ENCODE peak calls at places on chromosome 3, in ten cellular contexts. One of them, this sample, is unnamed. For H3K4me1, the result is how much of the 10 kb centered on the place peaks cover.

GRCh38 chr3:38805765-38806386 is 10.1 kb downstream of the SCN10A start:
- DNase-seq in left ventricle myocardium inferior: no peak
- DNase-seq in body of pancreas: peak
- DNase-seq in heart left ventricle: peak
- DNase-seq in PC-3: peak
- DNase-seq in right atrium auricular region: no peak
- DNase-seq in prostate gland: peak
- DNase-seq in A673: peak
- DNase-seq in neuronal stem cell: peak
- DNase-seq in gastrocnemius medialis: no peak
- DNase-seq in this sample: peak

GRCh38 chr3:182786564-182787196 is 6.6 kb upstream of the ATP11B start:
- DNase-seq in left ventricle myocardium inferior: no peak
- DNase-seq in body of pancreas: no peak
- DNase-seq in heart left ventricle: no peak
- DNase-seq in PC-3: no peak
- DNase-seq in right atrium auricular region: no peak
- DNase-seq in prostate gland: no peak
- DNase-seq in A673: no peak
- DNase-seq in neuronal stem cell: no peak
- DNase-seq in gastrocnemius medialis: no peak
- DNase-seq in this sample: no peak

GRCh38 chr3:128950223-128950938 is 43.5 kb downstream of the CFAP92 start:
- DNase-seq in left ventricle myocardium inferior: no peak
- DNase-seq in body of pancreas: no peak
- DNase-seq in heart left ventricle: peak
- DNase-seq in PC-3: peak
- DNase-seq in right atrium auricular region: no peak
- DNase-seq in prostate gland: no peak
- DNase-seq in A673: peak
- DNase-seq in neuronal stem cell: no peak
- DNase-seq in gastrocnemius medialis: no peak
- DNase-seq in this sample: no peak

GRCh38 chr3:74119221-74119620 is 494.5 kb upstream of the PDZRN3 start:
- DNase-seq in left ventricle myocardium inferior: no peak
- DNase-seq in body of pancreas: no peak
- DNase-seq in heart left ventricle: no peak
- DNase-seq in PC-3: no peak
- DNase-seq in right atrium auricular region: no peak
- DNase-seq in prostate gland: no peak
- DNase-seq in A673: no peak
- DNase-seq in neuronal stem cell: no peak
- DNase-seq in gastrocnemius medialis: no peak
- DNase-seq in this sample: no peak

GRCh38 chr3:184169896-184170875 is 4.5 kb upstream of the AP2M1 start:
- DNase-seq in left ventricle myocardium inferior: no peak
- DNase-seq in body of pancreas: no peak
- DNase-seq in heart left ventricle: peak
- DNase-seq in PC-3: no peak
- DNase-seq in right atrium auricular region: no peak
- DNase-seq in prostate gland: no peak
- DNase-seq in A673: no peak
- DNase-seq in neuronal stem cell: no peak
- DNase-seq in gastrocnemius medialis: no peak
- DNase-seq in this sample: no peak

GRCh38 chr3:73511555-73511954 is 113.2 kb downstream of the PDZRN3 start:
- DNase-seq in left ventricle myocardium inferior: no peak
- DNase-seq in body of pancreas: no peak
- DNase-seq in heart left ventricle: no peak
- DNase-seq in PC-3: no peak
- DNase-seq in right atrium auricular region: no peak
- DNase-seq in prostate gland: peak
- DNase-seq in A673: no peak
- DNase-seq in neuronal stem cell: no peak
- DNase-seq in gastrocnemius medialis: no peak
- DNase-seq in this sample: no peak

GRCh38 chr3:184377882-184378445 is at the start of gene THPO:
- DNase-seq in left ventricle myocardium inferior: no peak
- DNase-seq in body of pancreas: peak
- DNase-seq in heart left ventricle: peak
- DNase-seq in PC-3: no peak
- DNase-seq in right atrium auricular region: no peak
- DNase-seq in prostate gland: no peak
- DNase-seq in A673: no peak
- DNase-seq in neuronal stem cell: no peak
- DNase-seq in gastrocnemius medialis: no peak
- DNase-seq in this sample: no peak

GRCh38 chr3:110165344-110165743 is 828.0 kb upstream of the DPPA4 start:
- DNase-seq in left ventricle myocardium inferior: no peak
- DNase-seq in body of pancreas: no peak
- DNase-seq in heart left ventricle: no peak
- DNase-seq in PC-3: peak
- DNase-seq in right atrium auricular region: no peak
- DNase-seq in prostate gland: no peak
- DNase-seq in A673: no peak
- DNase-seq in neuronal stem cell: no peak
- DNase-seq in gastrocnemius medialis: no peak
- DNase-seq in this sample: no peak

GRCh38 chr3:138938056-138938876 is 8.7 kb downstream of the FOXL2 start:
- DNase-seq in left ventricle myocardium inferior: no peak
- DNase-seq in body of pancreas: no peak
- DNase-seq in heart left ventricle: no peak
- DNase-seq in PC-3: no peak
- DNase-seq in right atrium auricular region: no peak
- DNase-seq in prostate gland: no peak
- DNase-seq in A673: no peak
- DNase-seq in neuronal stem cell: no peak
- DNase-seq in gastrocnemius medialis: no peak
- DNase-seq in this sample: no peak

GRCh38 chr3:58084166-58084565 is 75.9 kb downstream of the FLNB start:
- DNase-seq in left ventricle myocardium inferior: no peak
- DNase-seq in body of pancreas: no peak
- DNase-seq in heart left ventricle: no peak
- DNase-seq in PC-3: no peak
- DNase-seq in right atrium auricular region: no peak
- DNase-seq in prostate gland: no peak
- DNase-seq in A673: no peak
- DNase-seq in neuronal stem cell: no peak
- DNase-seq in gastrocnemius medialis: no peak
- DNase-seq in this sample: no peak

GRCh38 chr3:58088501-58088900 is 80.3 kb downstream of the FLNB start:
- DNase-seq in left ventricle myocardium inferior: no peak
- DNase-seq in body of pancreas: no peak
- DNase-seq in heart left ventricle: no peak
- DNase-seq in PC-3: no peak
- DNase-seq in right atrium auricular region: no peak
- DNase-seq in prostate gland: no peak
- DNase-seq in A673: no peak
- DNase-seq in neuronal stem cell: no peak
- DNase-seq in gastrocnemius medialis: no peak
- DNase-seq in this sample: no peak

GRCh38 chr3:58082047-58082446 is 73.8 kb downstream of the FLNB start:
- DNase-seq in left ventricle myocardium inferior: no peak
- DNase-seq in body of pancreas: no peak
- DNase-seq in heart left ventricle: no peak
- DNase-seq in PC-3: no peak
- DNase-seq in right atrium auricular region: no peak
- DNase-seq in prostate gland: no peak
- DNase-seq in A673: no peak
- DNase-seq in neuronal stem cell: no peak
- DNase-seq in gastrocnemius medialis: no peak
- DNase-seq in this sample: peak

GRCh38 chr3:58085616-58086015 is 77.4 kb downstream of the FLNB start:
- DNase-seq in left ventricle myocardium inferior: no peak
- DNase-seq in body of pancreas: no peak
- DNase-seq in heart left ventricle: no peak
- DNase-seq in PC-3: no peak
- DNase-seq in right atrium auricular region: no peak
- DNase-seq in prostate gland: no peak
- DNase-seq in A673: no peak
- DNase-seq in neuronal stem cell: no peak
- DNase-seq in gastrocnemius medialis: no peak
- DNase-seq in this sample: no peak

GRCh38 chr3:58084788-58085543 is 76.7 kb downstream of the FLNB start:
- DNase-seq in left ventricle myocardium inferior: no peak
- DNase-seq in body of pancreas: no peak
- DNase-seq in heart left ventricle: no peak
- DNase-seq in PC-3: no peak
- DNase-seq in right atrium auricular region: no peak
- DNase-seq in prostate gland: no peak
- DNase-seq in A673: no peak
- DNase-seq in neuronal stem cell: no peak
- DNase-seq in gastrocnemius medialis: no peak
- DNase-seq in this sample: no peak
- H3K27ac ChIP-seq in left ventricle myocardium inferior: peak
- H3K27ac ChIP-seq in body of pancreas: peak
- H3K27ac ChIP-seq in heart left ventricle: no peak
- H3K27ac ChIP-seq in PC-3: no peak
- H3K27ac ChIP-seq in right atrium auricular region: no peak
- H3K27ac ChIP-seq in prostate gland: no peak
- H3K27ac ChIP-seq in A673: no peak
- H3K27ac ChIP-seq in neuronal stem cell: no peak
- H3K27ac ChIP-seq in gastrocnemius medialis: peak
- H3K27ac ChIP-seq in this sample: no peak

GRCh38 chr3:71035314-71035713 is 548.2 kb downstream of the FOXP1 start:
- DNase-seq in left ventricle myocardium inferior: no peak
- DNase-seq in body of pancreas: no peak
- DNase-seq in heart left ventricle: no peak
- DNase-seq in PC-3: peak
- DNase-seq in right atrium auricular region: no peak
- DNase-seq in prostate gland: no peak
- DNase-seq in A673: peak
- DNase-seq in neuronal stem cell: no peak
- DNase-seq in gastrocnemius medialis: no peak
- DNase-seq in this sample: no peak

GRCh38 chr3:71035886-71036285 is 547.6 kb downstream of the FOXP1 start:
- DNase-seq in left ventricle myocardium inferior: no peak
- DNase-seq in body of pancreas: no peak
- DNase-seq in heart left ventricle: no peak
- DNase-seq in PC-3: no peak
- DNase-seq in right atrium auricular region: no peak
- DNase-seq in prostate gland: no peak
- DNase-seq in A673: no peak
- DNase-seq in neuronal stem cell: no peak
- DNase-seq in gastrocnemius medialis: no peak
- DNase-seq in this sample: no peak

GRCh38 chr3:71031914-71032521 is 551.5 kb downstream of the FOXP1 start:
- DNase-seq in left ventricle myocardium inferior: peak
- DNase-seq in body of pancreas: no peak
- DNase-seq in heart left ventricle: no peak
- DNase-seq in PC-3: no peak
- DNase-seq in right atrium auricular region: no peak
- DNase-seq in prostate gland: no peak
- DNase-seq in A673: no peak
- DNase-seq in neuronal stem cell: no peak
- DNase-seq in gastrocnemius medialis: no peak
- DNase-seq in this sample: no peak

GRCh38 chr3:71031151-71031550 is 552.4 kb downstream of the FOXP1 start:
- DNase-seq in left ventricle myocardium inferior: no peak
- DNase-seq in body of pancreas: no peak
- DNase-seq in heart left ventricle: no peak
- DNase-seq in PC-3: peak
- DNase-seq in right atrium auricular region: no peak
- DNase-seq in prostate gland: no peak
- DNase-seq in A673: no peak
- DNase-seq in neuronal stem cell: no peak
- DNase-seq in gastrocnemius medialis: no peak
- DNase-seq in this sample: no peak

DNA sequence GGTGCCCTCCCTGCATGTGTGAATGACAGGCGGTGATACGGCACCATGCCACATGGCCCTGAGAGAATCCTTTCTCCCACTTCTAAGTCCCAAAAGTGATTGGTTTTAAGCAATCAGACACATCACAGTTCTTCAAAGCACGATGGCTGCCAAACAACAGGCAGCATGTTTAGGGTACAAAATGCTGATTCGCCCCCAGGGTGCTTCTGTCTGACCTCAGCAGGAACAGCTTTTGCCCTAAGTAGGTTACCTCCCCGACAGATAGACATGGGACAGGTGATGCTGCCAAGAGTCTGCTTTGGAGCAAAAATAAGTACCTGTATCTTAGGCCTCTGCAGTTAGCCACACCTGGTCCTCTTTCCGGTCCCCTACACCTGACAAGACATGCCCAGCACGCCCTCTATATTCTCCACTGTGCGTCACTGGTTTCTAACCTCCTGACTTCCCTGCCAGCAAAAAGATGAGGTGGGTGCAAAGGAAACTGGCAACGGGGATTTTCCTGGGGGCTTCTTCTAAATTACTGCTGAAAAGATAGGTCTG is 549.8 kb downstream of the FOXP1 start:
- DNase-seq in left ventricle myocardium inferior: no peak
- DNase-seq in body of pancreas: no peak
- DNase-seq in heart left ventricle: no peak
- DNase-seq in PC-3: no peak
- DNase-seq in right atrium auricular region: no peak
- DNase-seq in prostate gland: no peak
- DNase-seq in A673: no peak
- DNase-seq in neuronal stem cell: no peak
- DNase-seq in gastrocnemius medialis: no peak
- DNase-seq in this sample: no peak
- H3K4me1 ChIP-seq in left ventricle myocardium inferior: half or more
- H3K4me1 ChIP-seq in body of pancreas: under half
- H3K4me1 ChIP-seq in heart left ventricle: under half
- H3K4me1 ChIP-seq in PC-3: under half
- H3K4me1 ChIP-seq in right atrium auricular region: half or more
- H3K4me1 ChIP-seq in prostate gland: under half
- H3K4me1 ChIP-seq in A673: under half
- H3K4me1 ChIP-seq in neuronal stem cell: under half
- H3K4me1 ChIP-seq in gastrocnemius medialis: under half
- H3K4me1 ChIP-seq in this sample: half or more

GRCh38 chr3:149810846-149811245 is 2.2 kb upstream of the RNF13 start:
- DNase-seq in left ventricle myocardium inferior: no peak
- DNase-seq in body of pancreas: no peak
- DNase-seq in heart left ventricle: no peak
- DNase-seq in PC-3: no peak
- DNase-seq in right atrium auricular region: no peak
- DNase-seq in prostate gland: no peak
- DNase-seq in A673: no peak
- DNase-seq in neuronal stem cell: no peak
- DNase-seq in gastrocnemius medialis: no peak
- DNase-seq in this sample: no peak
- H3K4me3 ChIP-seq in left ventricle myocardium inferior: no peak
- H3K4me3 ChIP-seq in body of pancreas: no peak
- H3K4me3 ChIP-seq in heart left ventricle: no peak
- H3K4me3 ChIP-seq in PC-3: no peak
- H3K4me3 ChIP-seq in right atrium auricular region: no peak
- H3K4me3 ChIP-seq in prostate gland: no peak
- H3K4me3 ChIP-seq in A673: no peak
- H3K4me3 ChIP-seq in neuronal stem cell: no peak
- H3K4me3 ChIP-seq in gastrocnemius medialis: no peak
- H3K4me3 ChIP-seq in this sample: no peak

DNA sequence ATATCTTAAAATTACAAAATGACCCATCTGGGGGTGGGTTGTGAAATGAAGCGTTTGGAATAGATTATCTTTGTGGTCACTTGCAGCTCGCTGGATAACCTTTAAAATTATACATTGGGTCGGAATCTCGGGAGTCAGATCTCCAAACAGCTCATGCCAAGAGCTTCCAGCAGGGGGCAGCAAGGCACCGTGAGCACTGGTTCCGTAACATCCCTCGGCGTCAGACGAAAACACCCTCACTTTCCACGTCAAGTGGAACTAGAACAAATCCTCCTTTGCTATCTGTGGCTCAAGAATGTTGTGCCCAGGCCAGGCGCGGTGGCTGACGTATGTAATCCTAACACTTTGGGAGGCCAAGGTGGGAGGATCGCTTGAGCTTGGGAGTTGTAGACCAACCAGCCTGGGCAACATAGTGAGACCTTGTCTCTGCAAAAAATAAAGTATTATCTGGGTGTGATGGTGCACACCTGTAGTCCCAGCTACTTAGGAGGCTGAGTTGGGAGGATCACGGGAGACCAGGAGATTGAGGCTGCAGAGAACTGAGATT is 31.1 kb downstream of the UMPS start:
- DNase-seq in left ventricle myocardium inferior: peak
- DNase-seq in body of pancreas: peak
- DNase-seq in heart left ventricle: peak
- DNase-seq in PC-3: peak
- DNase-seq in right atrium auricular region: peak
- DNase-seq in prostate gland: peak
- DNase-seq in A673: peak
- DNase-seq in neuronal stem cell: peak
- DNase-seq in gastrocnemius medialis: peak
- DNase-seq in this sample: peak
- H3K27ac ChIP-seq in left ventricle myocardium inferior: peak
- H3K27ac ChIP-seq in body of pancreas: peak
- H3K27ac ChIP-seq in heart left ventricle: no peak
- H3K27ac ChIP-seq in PC-3: no peak
- H3K27ac ChIP-seq in right atrium auricular region: peak
- H3K27ac ChIP-seq in prostate gland: peak
- H3K27ac ChIP-seq in A673: no peak
- H3K27ac ChIP-seq in neuronal stem cell: no peak
- H3K27ac ChIP-seq in gastrocnemius medialis: peak
- H3K27ac ChIP-seq in this sample: no peak